ENCODE peak calls at places on chromosomes 6 and 20, in seven cellular contexts. Q is neural progenitor cell, D is astrocyte, G is fibroblast of lung, H is K562, Y is HepG2, M is mesendoderm. T is an unnamed sample. For H3K36me3, the result is how much of the 10 kb centered on the place peaks cover.

GRCh38 chr6:53294095-53294494 is 54.7 kb downstream of the ELOVL5 start:
- DNase-seq in Q (peak), D (no peak), G (peak), H (no peak), Y (peak), M (peak), T (peak)

GRCh38 chr20:35269055-35269781 is 8.7 kb downstream of the MMP24OS start:
- DNase-seq in Q (peak), D (peak), G (peak), H (peak), Y (peak), M (peak), T (peak)

GRCh38 chr6:80508885-80509630 is 402.6 kb downstream of the BCKDHB start:
- DNase-seq in Q (no peak), D (no peak), G (peak), H (no peak), Y (peak), M (no peak), T (peak)

GRCh38 chr6:44342052-44342451 is 398 bp upstream of the SPATS1 start:
- DNase-seq in Q (no peak), D (no peak), G (peak), H (peak), Y (no peak), M (no peak), T (peak)

GRCh38 chr6:37700266-37700973 is 2.7 kb upstream of the MDGA1 start:
- DNase-seq in Q (no peak), D (no peak), G (no peak), H (no peak), Y (peak), M (peak), T (no peak)

GRCh38 chr6:152356659-152357058 is 280.5 kb downstream of the SYNE1 start:
- DNase-seq in Q (peak), D (no peak), G (peak), H (peak), Y (peak), M (peak), T (peak)

GRCh38 chr6:34791164-34791841 is 580 bp upstream of the BLTP3A start:
- DNase-seq in Q (peak), D (peak), G (peak), H (peak), Y (peak), M (peak), T (peak)

GRCh38 chr6:134177753-134178229 is 125.4 kb upstream of the SLC2A12 start:
- DNase-seq in Q (no peak), D (peak), G (peak), H (no peak), Y (peak), M (no peak), T (peak)

GRCh38 chr6:170024940-170025339 is 265.9 kb downstream of the DLL1 start:
- DNase-seq in Q (no peak), D (peak), G (peak), H (no peak), Y (no peak), M (no peak), T (peak)

GRCh38 chr6:158605266-158605878 is 39.2 kb downstream of the DYNLT1 start:
- DNase-seq in Q (peak), D (peak), G (peak), H (peak), Y (peak), M (peak), T (peak)

GRCh38 chr6:54286141-54286540 is 22.1 kb upstream of the TINAG start:
- DNase-seq in Q (no peak), D (peak), G (peak), H (no peak), Y (no peak), M (no peak), T (no peak)

GRCh38 chr6:90397047-90397446 is 100.4 kb upstream of the BACH2 start:
- DNase-seq in Q (no peak), D (no peak), G (no peak), H (peak), Y (no peak), M (peak), T (no peak)

GRCh38 chr20:35901678-35902544 is 52.4 kb downstream of the SCAND1 start:
- DNase-seq in Q (no peak), D (peak), G (peak), H (peak), Y (peak), M (no peak), T (peak)

GRCh38 chr6:108896111-108896661 is 48.0 kb downstream of the ARMC2 start:
- DNase-seq in Q (no peak), D (peak), G (peak), H (no peak), Y (no peak), M (no peak), T (peak)

GRCh38 chr6:2973656-2974055 is 2.3 kb upstream of the SERPINB6 start:
- DNase-seq in Q (no peak), D (no peak), G (no peak), H (peak), Y (no peak), M (no peak), T (no peak)

GRCh38 chr20:47502801-47503239 is 1.1 kb downstream of the NCOA3 start:
- DNase-seq in Q (peak), D (peak), G (peak), H (peak), Y (peak), M (peak), T (peak)

GRCh38 chr6:109050447-109051102 is 44.1 kb downstream of the SESN1 start:
- DNase-seq in Q (no peak), D (no peak), G (no peak), H (no peak), Y (peak), M (no peak), T (no peak)

GRCh38 chr6:40792183-40792582 is 205.0 kb upstream of the LRFN2 start:
- DNase-seq in Q (no peak), D (no peak), G (no peak), H (no peak), Y (no peak), M (no peak), T (no peak)

GRCh38 chr6:138237463-138237862 is 19.2 kb upstream of the PBOV1 start:
- DNase-seq in Q (no peak), D (no peak), G (no peak), H (no peak), Y (no peak), M (no peak), T (no peak)

GRCh38 chr6:30625511-30625910 is 1.2 kb upstream of the ATAT1 start:
- DNase-seq in Q (no peak), D (no peak), G (no peak), H (no peak), Y (no peak), M (no peak), T (no peak)

GRCh38 chr6:114085206-114085605 is 114.3 kb upstream of the HDAC2 start:
- DNase-seq in Q (no peak), D (peak), G (peak), H (no peak), Y (no peak), M (no peak), T (peak)

GRCh38 chr6:127550403-127550802 is 26.6 kb upstream of the C6orf58 start:
- DNase-seq in Q (no peak), D (peak), G (peak), H (no peak), Y (no peak), M (no peak), T (peak)

GRCh38 chr6:30154709-30155521 is 6.1 kb downstream of the TRIM10 start:
- DNase-seq in Q (no peak), D (peak), G (peak), H (no peak), Y (peak), M (no peak), T (peak)

GRCh38 chr6:165800337-165800736 is 137.3 kb upstream of the PDE10A start:
- DNase-seq in Q (no peak), D (no peak), G (no peak), H (no peak), Y (no peak), M (no peak), T (no peak)

GRCh38 chr20:38222231-38222922 is 38.2 kb downstream of the KIAA1755 start:
- DNase-seq in Q (peak), D (no peak), G (peak), H (peak), Y (peak), M (peak), T (peak)

GRCh38 chr6:142845624-142846458 is 99.1 kb downstream of the HIVEP2 start:
- DNase-seq in Q (peak), D (peak), G (peak), H (no peak), Y (peak), M (peak), T (peak)

GRCh38 chr20:50372770-50373088 is 137.5 kb upstream of the PTPN1 start:
- DNase-seq in Q (no peak), D (peak), G (no peak), H (no peak), Y (peak), M (peak), T (no peak)

GRCh38 chr6:30645989-30646388 is 944 bp upstream of the C6orf136 start:
- DNase-seq in Q (no peak), D (no peak), G (no peak), H (peak), Y (no peak), M (no peak), T (no peak)

GRCh38 chr20:56328861-56329260 is 29.9 kb upstream of the FAM210B start:
- DNase-seq in Q (peak), D (no peak), G (no peak), H (no peak), Y (peak), M (peak), T (peak)

GRCh38 chr6:37878150-37878710 is 58.7 kb downstream of the ZFAND3 start:
- DNase-seq in Q (no peak), D (peak), G (no peak), H (no peak), Y (no peak), M (no peak), T (no peak)

GRCh38 chr6:45163952-45164766 is 164.0 kb upstream of the RUNX2 start:
- DNase-seq in Q (no peak), D (peak), G (no peak), H (no peak), Y (no peak), M (peak), T (no peak)

GRCh38 chr20:37598101-37598530 is 70.4 kb upstream of the BLCAP start:
- DNase-seq in Q (peak), D (no peak), G (no peak), H (no peak), Y (no peak), M (peak), T (no peak)

GRCh38 chr6:163900570-163900969 is 486.1 kb downstream of the QKI start:
- DNase-seq in Q (no peak), D (peak), G (peak), H (no peak), Y (no peak), M (no peak), T (peak)

DNA sequence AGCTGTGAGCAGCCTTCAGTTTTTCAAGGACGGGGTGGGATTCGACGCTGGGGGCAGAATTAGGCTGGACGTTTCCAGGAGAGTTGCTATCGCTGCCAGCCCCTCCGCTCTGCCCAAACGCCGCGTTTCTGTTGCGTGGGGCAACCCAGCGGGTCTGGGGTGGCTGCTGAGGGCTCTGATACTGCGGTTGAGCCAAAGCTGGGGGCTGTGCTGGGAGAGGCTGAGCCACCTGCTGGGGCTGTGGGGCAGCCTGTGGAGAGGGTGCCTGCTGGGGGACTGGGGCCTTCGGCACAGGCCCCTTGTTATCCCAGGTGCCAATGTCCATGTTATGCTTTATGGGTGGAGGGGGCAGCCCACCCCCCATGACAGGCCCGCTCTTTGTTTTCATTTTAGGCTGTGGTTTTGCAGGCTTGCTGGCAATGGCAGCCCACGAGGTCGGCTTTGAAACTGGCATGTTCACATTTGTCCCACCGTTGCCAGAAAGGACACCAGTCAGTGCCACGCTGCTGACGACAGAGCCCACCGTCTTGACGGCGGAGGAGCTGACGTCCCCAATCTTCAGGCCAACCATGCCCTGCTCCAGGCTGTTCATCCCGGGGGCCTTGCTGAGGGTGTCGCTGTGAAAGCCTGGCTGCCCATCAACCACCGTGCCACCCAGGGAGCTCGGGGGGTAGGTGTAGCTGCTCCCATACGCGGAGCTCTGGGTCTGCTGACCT is 13.0 kb downstream of the YTHDF1 start:
- DNase-seq in Q (no peak), D (no peak), G (no peak), H (no peak), Y (no peak), M (no peak), T (no peak)
- H3K36me3 ChIP-seq in Q (under half), D (under half), G (under half), H (half or more), Y (half or more), M (under half), T (half or more)

GRCh38 chr6:130424704-130425103 is 58.9 kb downstream of the TMEM200A start:
- DNase-seq in Q (peak), D (no peak), G (no peak), H (no peak), Y (no peak), M (peak), T (no peak)
- H3K9ac ChIP-seq in Q (no peak), D (peak), G (no peak), H (no peak), Y (no peak), M (no peak), T (no peak)

GRCh38 chr6:111685506-111685905 is 79.8 kb upstream of the TRAF3IP2 start:
- DNase-seq in Q (no peak), D (no peak), G (no peak), H (no peak), Y (no peak), M (no peak), T (no peak)

GRCh38 chr6:111683126-111683525 is 77.4 kb upstream of the TRAF3IP2 start:
- DNase-seq in Q (no peak), D (no peak), G (peak), H (no peak), Y (no peak), M (no peak), T (no peak)

GRCh38 chr6:111685058-111685457 is 79.4 kb upstream of the TRAF3IP2 start:
- DNase-seq in Q (no peak), D (no peak), G (no peak), H (no peak), Y (no peak), M (no peak), T (no peak)

GRCh38 chr6:111681856-111682255 is 76.2 kb upstream of the TRAF3IP2 start:
- DNase-seq in Q (no peak), D (no peak), G (no peak), H (no peak), Y (no peak), M (no peak), T (peak)

GRCh38 chr6:111683749-111684267 is 78.1 kb upstream of the TRAF3IP2 start:
- DNase-seq in Q (no peak), D (peak), G (peak), H (no peak), Y (no peak), M (no peak), T (peak)
- H3K36me3 ChIP-seq in Q (under half), D (under half), G (under half), H (under half), Y (under half), M (under half), T (under half)

GRCh38 chr20:676315-676937 is 824 bp upstream of the SCRT2 start:
- DNase-seq in Q (peak), D (no peak), G (no peak), H (no peak), Y (no peak), M (no peak), T (no peak)

GRCh38 chr20:673606-674005 is 2.0 kb downstream of the SCRT2 start:
- DNase-seq in Q (no peak), D (no peak), G (no peak), H (no peak), Y (no peak), M (no peak), T (no peak)

GRCh38 chr20:676967-677366 is 1.4 kb upstream of the SCRT2 start:
- DNase-seq in Q (no peak), D (no peak), G (no peak), H (no peak), Y (no peak), M (no peak), T (no peak)

GRCh38 chr20:674936-675452 is 608 bp downstream of the SCRT2 start:
- DNase-seq in Q (no peak), D (no peak), G (no peak), H (no peak), Y (no peak), M (no peak), T (no peak)

DNA sequence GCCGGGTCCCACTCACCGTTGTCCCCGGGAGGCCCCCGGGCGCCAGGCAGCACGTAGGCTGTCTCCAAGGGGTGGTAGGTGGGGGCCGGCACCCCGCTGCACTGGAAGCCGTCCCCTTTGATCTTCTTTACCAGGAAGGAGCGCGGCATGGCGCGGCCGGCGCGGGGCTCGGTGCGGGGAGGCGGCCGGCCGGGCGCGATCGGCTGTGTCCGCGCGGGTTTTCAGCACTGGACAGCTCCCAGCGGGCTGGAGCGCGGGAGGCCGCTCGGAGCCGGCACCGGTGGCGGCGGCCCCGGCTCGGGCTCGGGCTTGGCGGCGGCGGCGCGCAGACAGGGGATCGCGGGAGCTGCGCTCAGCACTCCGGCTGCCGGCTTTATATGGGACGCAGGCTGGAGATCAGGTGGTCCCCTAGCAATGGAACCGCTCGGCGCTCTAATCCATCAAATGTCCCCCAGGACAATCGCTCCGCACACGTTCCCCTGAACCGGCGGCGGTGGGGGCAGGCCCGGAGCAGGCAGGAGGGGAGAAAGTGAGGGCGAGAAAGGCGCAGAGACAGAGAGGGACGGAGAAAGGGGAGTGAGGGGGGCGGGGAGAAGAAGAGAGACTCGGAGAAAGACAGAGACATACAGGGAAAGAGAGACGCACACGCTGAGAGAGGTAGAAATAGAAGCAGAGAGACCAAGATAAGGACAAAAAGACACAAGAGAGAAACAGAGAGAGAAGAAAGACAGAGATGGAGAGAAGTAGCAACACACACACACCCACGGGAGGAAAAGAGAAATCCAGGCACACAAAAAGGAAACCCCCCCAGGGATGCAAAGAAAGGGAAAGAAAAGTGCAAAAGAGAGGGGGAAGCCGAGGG is at the start of gene SCRT2:
- DNase-seq in Q (peak), D (peak), G (peak), H (peak), Y (peak), M (peak), T (peak)
- H3K9ac ChIP-seq in Q (no peak), D (no peak), G (no peak), H (peak), Y (no peak), M (peak), T (no peak)

T was measured in adipocyte.